ENCODE peak calls at places on chromosomes 1 and 21, in nine cellular contexts. D is EL, G is lower lobe of right lung, L is D341Med, E is nucleus accumbens, R is nephron progenitor cell, K is tibial nerve, P is T-helper 1 cell, W is NCI-H1417. X is an unnamed sample.
A peak's percentile ranks its signal among the peaks of the same experiment; 100 is the strongest.

GRCh38 chr1:35173516-35174224 is 19.3 kb downstream of the SFPQ start:
- DNase-seq in P (no peak), R (no peak), K (no peak), G (no peak), L (peak; percentile 25), E (no peak), W (no peak), D (no peak), X (no peak)

GRCh38 chr1:62962014-62962793 is 178.3 kb downstream of the ATG4C start:
- DNase-seq in D (no peak), P (no peak), G (no peak), W (peak; percentile 24), R (no peak), E (no peak), K (no peak), L (no peak), X (no peak)

GRCh38 chr1:15027515-15027948 is 126.0 kb upstream of the TMEM51 start:
- DNase-seq in L (peak; percentile 51), P (no peak), G (peak; percentile 70), R (peak; percentile 88), W (peak; percentile 25), E (peak; percentile 33), K (peak; percentile 42), D (peak; percentile 68), X (peak; percentile 60)

GRCh38 chr1:47658161-47658920 is 220.5 kb downstream of the FOXD2 start:
- DNase-seq in W (no peak), G (no peak), E (no peak), P (no peak), L (no peak), R (no peak), D (no peak), K (no peak), X (no peak)

GRCh38 chr1:52641307-52641706 is 8.3 kb downstream of the SHISAL2A start:
- DNase-seq in R (no peak), D (no peak), K (no peak), P (no peak), L (no peak), W (no peak), E (no peak), G (no peak), X (no peak)

GRCh38 chr1:40708750-40709099 is 17.2 kb downstream of the NFYC start:
- DNase-seq in W (no peak), E (no peak), G (no peak), K (no peak), P (no peak), D (peak; percentile 82), R (peak; percentile 23), L (peak; percentile 38), X (peak; percentile 90)

GRCh38 chr1:154801612-154802011 is 68.5 kb downstream of the KCNN3 start:
- DNase-seq in W (no peak), R (no peak), P (no peak), E (no peak), L (no peak), K (no peak), G (no peak), D (no peak), X (no peak)

GRCh38 chr1:22111620-22112019 is 31.3 kb downstream of the WNT4 start:
- DNase-seq in K (no peak), L (no peak), G (no peak), D (peak; percentile 69), P (no peak), E (no peak), R (no peak), W (no peak), X (peak; percentile 63)

GRCh38 chr1:109625601-109626560 is 6.2 kb downstream of the AMPD2 start:
- DNase-seq in L (peak; percentile 46), G (no peak), W (peak; percentile 13), R (no peak), D (no peak), K (no peak), E (no peak), P (no peak), X (no peak)

GRCh38 chr1:30409476-30410152 is 313.8 kb downstream of the MATN1 start:
- DNase-seq in L (peak; percentile 4), P (no peak), E (no peak), R (no peak), D (peak; percentile 15), G (no peak), W (no peak), K (no peak), X (no peak)

GRCh38 chr1:203359010-203359571 is 8.2 kb upstream of the FMOD start:
- DNase-seq in W (no peak), K (peak; percentile 57), D (no peak), L (no peak), G (no peak), R (no peak), P (no peak), E (no peak), X (no peak)

GRCh38 chr1:150409504-150410362 is 45.8 kb downstream of the RPRD2 start:
- DNase-seq in P (no peak), E (no peak), R (no peak), W (no peak), D (no peak), L (no peak), K (no peak), G (peak; percentile 70), X (no peak)

GRCh38 chr1:93001893-93002292 is 40.6 kb upstream of the DIPK1A start:
- DNase-seq in P (no peak), W (no peak), G (no peak), E (no peak), L (no peak), R (no peak), K (no peak), D (no peak), X (no peak)

GRCh38 chr1:12434174-12434573 is 183.8 kb downstream of the DHRS3 start:
- DNase-seq in E (no peak), D (peak; percentile 79), L (no peak), K (no peak), P (no peak), R (no peak), G (no peak), W (no peak), X (peak; percentile 68)

GRCh38 chr1:63758805-63759204 is 15.0 kb upstream of the ROR1 start:
- DNase-seq in P (no peak), G (no peak), L (no peak), W (no peak), D (no peak), K (no peak), E (no peak), R (no peak), X (no peak)

GRCh38 chr1:9835758-9836631 is 12.2 kb upstream of the CLSTN1 start:
- DNase-seq in K (no peak), L (no peak), D (peak; percentile 21), W (no peak), E (no peak), P (no peak), R (peak; percentile 75), G (no peak), X (no peak)

GRCh38 chr1:118661769-118662320 is 326.3 kb downstream of the TBX15 start:
- DNase-seq in K (no peak), D (peak; percentile 39), R (no peak), P (no peak), W (no peak), G (no peak), L (no peak), E (no peak), X (no peak)

GRCh38 chr1:234655328-234656069 is 45.5 kb upstream of the IRF2BP2 start:
- DNase-seq in K (no peak), R (no peak), W (no peak), L (no peak), E (no peak), D (no peak), P (no peak), G (no peak), X (no peak)

GRCh38 chr1:199914546-199914945 is 113.0 kb upstream of the NR5A2 start:
- DNase-seq in K (no peak), R (no peak), E (no peak), L (no peak), G (no peak), D (no peak), W (no peak), P (no peak), X (no peak)

GRCh38 chr1:184272178-184272866 is 114.5 kb upstream of the C1orf21 start:
- DNase-seq in L (no peak), E (no peak), W (no peak), P (no peak), K (no peak), R (no peak), D (peak; percentile 52), G (no peak), X (peak; percentile 21)

GRCh38 chr1:91712981-91713841 is 172.7 kb downstream of the TGFBR3 start:
- DNase-seq in W (no peak), D (peak; percentile 11), L (no peak), K (peak; percentile 44), P (no peak), R (no peak), E (no peak), G (no peak), X (peak; percentile 27)

GRCh38 chr1:30256911-30257310 is 466.5 kb downstream of the MATN1 start:
- DNase-seq in G (no peak), D (no peak), L (no peak), P (no peak), E (no peak), K (no peak), R (no peak), W (no peak), X (no peak)

GRCh38 chr21:42515708-42516502 is 2.3 kb downstream of the SLC37A1 start:
- DNase-seq in L (no peak), P (no peak), E (no peak), K (no peak), W (peak; percentile 80), G (peak; percentile 82), D (peak; percentile 29), R (peak; percentile 31), X (no peak)

GRCh38 chr1:236161230-236161629 is 18.9 kb downstream of the GPR137B start:
- DNase-seq in P (no peak), K (no peak), G (no peak), E (no peak), R (no peak), D (no peak), L (no peak), W (no peak), X (no peak)

GRCh38 chr1:22143586-22144033 is 713 bp upstream of the WNT4 start:
- DNase-seq in W (no peak), D (no peak), L (no peak), P (no peak), G (no peak), R (no peak), E (no peak), K (no peak), X (no peak)

GRCh38 chr1:67945733-67946374 is 104.6 kb downstream of the DIRAS3 start:
- DNase-seq in K (no peak), D (no peak), G (no peak), E (no peak), L (peak; percentile 73), W (peak; percentile 91), P (no peak), R (peak; percentile 58), X (no peak)

GRCh38 chr1:115312752-115313151 is 25.3 kb downstream of the NGF start:
- DNase-seq in L (no peak), K (no peak), W (no peak), R (no peak), G (no peak), D (no peak), P (no peak), E (no peak), X (no peak)

GRCh38 chr1:2543543-2544092 is 12.6 kb upstream of the TNFRSF14 start:
- DNase-seq in P (no peak), D (peak; percentile 53), W (peak; percentile 29), K (no peak), G (no peak), E (peak; percentile 58), R (peak; percentile 56), L (no peak), X (no peak)

GRCh38 chr1:157004771-157005170 is 40.8 kb downstream of the ARHGEF11 start:
- DNase-seq in W (no peak), G (no peak), E (no peak), L (no peak), R (no peak), P (no peak), D (peak; percentile 22), K (no peak), X (no peak)

GRCh38 chr1:20125091-20125490 is 5.8 kb upstream of the PLA2G2D start:
- DNase-seq in W (no peak), K (no peak), E (no peak), P (no peak), G (no peak), L (no peak), R (no peak), D (no peak), X (no peak)

GRCh38 chr1:33502726-33503125 is 30.3 kb downstream of the ZSCAN20 start:
- DNase-seq in R (no peak), G (no peak), L (no peak), K (no peak), E (no peak), W (no peak), D (peak; percentile 45), P (no peak), X (no peak)